ENCODE peak calls at places on chromosome 22, in five cellular contexts. D is HepG2, V is H1, Z is K562, G is GM12878. K is an unnamed sample.

GRCh38 chr22:34639911-34640310 is 426.0 kb upstream of the ISX start:
- DNase-seq in D (no peak), V (no peak), Z (no peak), G (no peak), K (no peak)

GRCh38 chr22:20025401-20026203 is 4.7 kb downstream of the TANGO2 start:
- DNase-seq in D (no peak), V (no peak), Z (peak; percentile 94), G (no peak), K (no peak)

GRCh38 chr22:42357634-42358296 is 74.4 kb downstream of the NFAM1 start:
- DNase-seq in D (no peak), V (no peak), Z (no peak), G (no peak), K (no peak)

GRCh38 chr22:32717337-32718240 is 83.9 kb upstream of the TIMP3 start:
- DNase-seq in D (no peak), V (no peak), Z (no peak), G (no peak), K (no peak)

GRCh38 chr22:31623634-31624312 is 38.2 kb downstream of the PISD start:
- DNase-seq in D (no peak), V (no peak), Z (no peak), G (no peak), K (no peak)

GRCh38 chr22:32996702-32997101 is 61.5 kb downstream of the SYN3 start:
- DNase-seq in D (no peak), V (no peak), Z (no peak), G (no peak), K (peak; percentile 16)

GRCh38 chr22:19940536-19941364 is 822 bp upstream of the COMT start:
- DNase-seq in D (no peak), V (no peak), Z (peak; percentile 84), G (no peak), K (no peak)

GRCh38 chr22:50526849-50527801 is 1.7 kb upstream of the SCO2 start:
- DNase-seq in D (peak; percentile 70), V (no peak), Z (peak; percentile 64), G (no peak), K (peak; percentile 44)

GRCh38 chr22:50267591-50268390 is 2.4 kb downstream of the MAPK11 start:
- DNase-seq in D (no peak), V (no peak), Z (peak; percentile 73), G (no peak), K (no peak)

GRCh38 chr22:44689173-44689572 is 12.8 kb upstream of the PRR5 start:
- DNase-seq in D (no peak), V (no peak), Z (peak; percentile 36), G (no peak), K (no peak)

GRCh38 chr22:35961480-35961902 is 67.1 kb downstream of the RBFOX2 start:
- DNase-seq in D (no peak), V (peak; percentile 47), Z (no peak), G (no peak), K (peak; percentile 37)

GRCh38 chr22:34878996-34879395 is 187.0 kb upstream of the ISX start:
- DNase-seq in D (no peak), V (no peak), Z (no peak), G (no peak), K (no peak)

GRCh38 chr22:39284142-39284980 is 35.1 kb downstream of the RPL3 start:
- DNase-seq in D (peak; percentile 38), V (no peak), Z (no peak), G (no peak), K (no peak)

GRCh38 chr22:33785283-33785991 is 134.8 kb downstream of the LARGE1 start:
- DNase-seq in D (peak; percentile 8), V (no peak), Z (no peak), G (peak; percentile 24), K (no peak)

GRCh38 chr22:42994917-42995562 is 19.9 kb downstream of the PACSIN2 start:
- DNase-seq in D (peak; percentile 98), V (no peak), Z (no peak), G (peak; percentile 46), K (peak; percentile 71)

GRCh38 chr22:20983081-20983745 is 1.1 kb downstream of the LZTR1 start:
- DNase-seq in D (no peak), V (no peak), Z (no peak), G (no peak), K (no peak)

GRCh38 chr22:17368144-17368726 is 1.0 kb upstream of the CECR2 start:
- DNase-seq in D (no peak), V (no peak), Z (no peak), G (no peak), K (no peak)

GRCh38 chr22:35883028-35883620 is 145.5 kb downstream of the RBFOX2 start:
- DNase-seq in D (no peak), V (no peak), Z (no peak), G (no peak), K (peak; percentile 7)

DNA sequence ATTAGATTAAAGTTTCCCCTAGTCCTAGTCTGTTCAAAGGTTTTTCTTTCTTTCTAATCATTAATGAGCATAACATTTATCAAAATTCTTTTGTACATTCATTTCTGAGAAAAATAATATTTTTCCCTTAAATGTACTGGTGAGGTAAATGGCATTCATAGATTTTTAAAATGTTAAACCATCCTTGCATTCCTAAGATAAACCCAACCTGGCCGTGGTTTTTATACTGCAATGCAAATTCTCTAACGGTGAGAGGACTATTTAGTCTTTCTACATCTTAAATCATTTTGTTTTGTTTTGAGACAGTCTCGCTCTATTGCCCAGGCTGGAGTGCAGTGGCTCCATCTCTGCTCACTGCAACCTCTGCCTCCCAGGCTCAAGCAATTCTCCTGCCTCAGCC is 40.6 kb downstream of the TRMU start:
- DNase-seq in D (no peak), V (no peak), Z (no peak), G (no peak), K (no peak)
- TF ChIP-seq HDAC2 in D (no peak), V (no peak), Z (no peak), G (no peak), K (no peak)

GRCh38 chr22:29479417-29480261 is at the start of gene NEFH:
- DNase-seq in D (no peak), V (no peak), Z (peak; percentile 60), G (no peak), K (no peak)
- TF ChIP-seq HDAC2 in D (no peak), V (no peak), Z (no peak), G (no peak), K (no peak)

GRCh38 chr22:24445481-24446290 is 18.3 kb downstream of the ADORA2A start:
- DNase-seq in D (peak; percentile 27), V (no peak), Z (peak; percentile 63), G (no peak), K (no peak)
- TF ChIP-seq HDAC2 in D (no peak), V (no peak), Z (no peak), G (no peak), K (no peak)

GRCh38 chr22:23063539-23064380 is 6.6 kb upstream of the GNAZ start:
- DNase-seq in D (no peak), V (no peak), Z (no peak), G (no peak), K (no peak)
- TF ChIP-seq HDAC2 in D (no peak), V (no peak), Z (no peak), G (no peak), K (no peak)

GRCh38 chr22:26554956-26555355 is 35.0 kb downstream of the TPST2 start:
- DNase-seq in D (no peak), V (peak; percentile 46), Z (no peak), G (no peak), K (no peak)

GRCh38 chr22:26555478-26555877 is 34.5 kb downstream of the TPST2 start:
- DNase-seq in D (no peak), V (no peak), Z (no peak), G (no peak), K (no peak)

GRCh38 chr22:26552466-26552865 is 37.5 kb downstream of the TPST2 start:
- DNase-seq in D (no peak), V (no peak), Z (no peak), G (no peak), K (no peak)

GRCh38 chr22:26551568-26551967 is 38.4 kb downstream of the TPST2 start:
- DNase-seq in D (no peak), V (no peak), Z (no peak), G (no peak), K (no peak)

GRCh38 chr22:26553056-26553752 is 36.7 kb downstream of the TPST2 start:
- DNase-seq in D (no peak), V (no peak), Z (no peak), G (no peak), K (peak; percentile 37)
- TF ChIP-seq HDAC2 in D (no peak), V (no peak), Z (no peak), G (no peak), K (no peak)